ENCODE peak calls at places on chromosomes 4 and X, in ten cellular contexts. R is ovary, C is GM23338, M is A673, T is K562, V is HCT116, Z is heart left ventricle, J is stomach, B is brain microvascular endothelial cell, H is Panc1. G is an unnamed sample.

GRCh38 chr4:133592591-133592990 is 443.5 kb downstream of the PCDH10 start:
- DNase-seq in R (no peak), C (peak), M (no peak), T (no peak), V (no peak), Z (no peak), J (no peak), B (no peak), H (no peak), G (no peak)

GRCh38 chr4:71126719-71127118 is 133.3 kb downstream of the DCK start:
- DNase-seq in R (no peak), C (no peak), M (no peak), T (no peak), V (peak), Z (no peak), J (no peak), B (peak), H (no peak), G (no peak)

GRCh38 chr4:73573794-73574528 is 46.3 kb downstream of the RASSF6 start:
- DNase-seq in R (peak), C (peak), M (peak), T (peak), V (peak), Z (no peak), J (peak), B (peak), H (peak), G (peak)

GRCh38 chr4:148831945-148832344 is 389.7 kb upstream of the NR3C2 start:
- DNase-seq in R (no peak), C (no peak), M (peak), T (no peak), V (peak), Z (no peak), J (no peak), B (peak), H (no peak), G (no peak)

GRCh38 chrX:97238632-97239031 is 354.9 kb downstream of the RPA4 start:
- DNase-seq in R (no peak), C (peak), M (peak), T (no peak), V (peak), Z (no peak), J (no peak), B (peak), H (no peak), G (no peak)

GRCh38 chrX:155009994-155010472 is 12.5 kb downstream of the F8 start:
- DNase-seq in R (no peak), C (no peak), M (no peak), T (no peak), V (no peak), Z (no peak), J (no peak), B (no peak), H (no peak), G (no peak)

GRCh38 chr4:74471228-74471627 is 26.3 kb downstream of the AREG start:
- DNase-seq in R (no peak), C (no peak), M (no peak), T (no peak), V (no peak), Z (no peak), J (no peak), B (no peak), H (no peak), G (no peak)

GRCh38 chr4:20251061-20251795 is 477 bp upstream of the SLIT2 start:
- DNase-seq in R (no peak), C (no peak), M (no peak), T (no peak), V (no peak), Z (no peak), J (no peak), B (no peak), H (no peak), G (no peak)

GRCh38 chr4:94486372-94486801 is 34.6 kb downstream of the PDLIM5 start:
- DNase-seq in R (no peak), C (no peak), M (peak), T (no peak), V (no peak), Z (no peak), J (peak), B (no peak), H (no peak), G (no peak)

DNA sequence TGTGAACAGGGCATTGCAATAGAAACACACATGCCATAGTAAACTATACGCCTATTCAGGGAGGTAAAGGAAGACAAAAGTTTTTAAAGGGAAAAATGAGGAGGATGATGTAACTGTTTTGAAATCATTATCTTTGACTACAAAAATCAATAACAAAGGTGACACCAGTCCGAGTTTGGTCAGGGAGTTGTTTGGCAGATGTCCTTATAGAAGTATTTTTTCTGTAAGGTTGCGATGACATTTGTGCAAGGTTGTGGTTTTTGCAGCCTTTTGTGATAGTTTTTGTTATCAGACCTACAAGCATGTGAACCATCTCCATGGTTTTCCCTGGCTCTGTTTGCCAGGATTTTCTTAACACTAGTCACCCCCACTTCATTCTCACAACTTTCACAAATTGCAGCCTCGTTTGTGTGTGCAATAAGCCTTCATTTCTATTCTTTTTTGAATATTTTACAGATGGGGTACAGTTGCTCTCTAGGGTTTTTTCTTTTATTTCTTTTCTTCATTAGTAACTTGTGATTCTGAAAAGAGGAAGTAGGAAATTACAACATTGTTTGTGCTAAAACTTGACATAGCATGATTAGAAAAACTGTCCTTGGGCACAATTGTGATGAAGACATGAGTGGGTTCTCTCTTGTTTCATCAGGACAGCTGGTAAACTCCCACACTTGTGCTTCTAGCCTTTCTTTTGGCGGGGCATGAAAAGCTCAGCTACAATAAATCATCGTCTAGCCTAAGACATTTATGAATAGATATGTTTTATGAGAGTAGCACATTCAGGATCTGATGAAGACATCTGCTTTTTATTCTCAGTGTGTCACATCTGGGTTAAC is 60.2 kb upstream of the PNPLA4 start:
- DNase-seq in R (no peak), C (no peak), M (no peak), T (no peak), V (no peak), Z (no peak), J (no peak), B (peak), H (no peak), G (no peak)
- H3K27ac ChIP-seq in R (no peak), C (no peak), M (no peak), T (no peak), V (no peak), Z (no peak), J (no peak), B (peak), H (no peak), G (no peak)

GRCh38 chrX:129540725-129541184 is 696 bp downstream of the OCRL start:
- DNase-seq in R (no peak), C (peak), M (no peak), T (peak), V (no peak), Z (peak), J (peak), B (no peak), H (no peak), G (no peak)
- H3K4me3 ChIP-seq in R (peak), C (peak), M (peak), T (peak), V (peak), Z (peak), J (peak), B (peak), H (peak), G (peak)

GRCh38 chr4:9765091-9765490 is 16.3 kb upstream of the DRD5 start:
- DNase-seq in R (no peak), C (peak), M (peak), T (peak), V (peak), Z (no peak), J (peak), B (peak), H (peak), G (no peak)
- TF ChIP-seq CTCF in R (no peak), C (peak), M (peak), T (peak), V (peak), Z (peak), J (peak), B (peak), H (peak), G (no peak)

GRCh38 chr4:138558886-138559285 is 316.7 kb upstream of the SLC7A11 start:
- DNase-seq in R (no peak), C (no peak), M (peak), T (no peak), V (no peak), Z (no peak), J (no peak), B (no peak), H (no peak), G (no peak)
- H3K27ac ChIP-seq in R (no peak), C (no peak), M (peak), T (no peak), V (no peak), Z (no peak), J (no peak), B (no peak), H (no peak), G (no peak)

GRCh38 chrX:64395568-64395929 is 297 bp upstream of the MTMR8 start:
- DNase-seq in R (no peak), C (no peak), M (no peak), T (no peak), V (no peak), Z (no peak), J (no peak), B (no peak), H (no peak), G (no peak)
- H3K4me3 ChIP-seq in R (peak), C (peak), M (no peak), T (peak), V (peak), Z (peak), J (peak), B (peak), H (peak), G (peak)

GRCh38 chr4:99154658-99155342 is 10.7 kb upstream of the ADH4 start:
- DNase-seq in R (no peak), C (no peak), M (no peak), T (no peak), V (no peak), Z (no peak), J (no peak), B (no peak), H (no peak), G (no peak)

GRCh38 chr4:99156992-99157391 is 12.9 kb upstream of the ADH4 start:
- DNase-seq in R (no peak), C (no peak), M (no peak), T (no peak), V (no peak), Z (no peak), J (no peak), B (no peak), H (no peak), G (no peak)

GRCh38 chr4:99161700-99162099 is 17.6 kb upstream of the ADH4 start:
- DNase-seq in R (no peak), C (no peak), M (no peak), T (no peak), V (no peak), Z (no peak), J (no peak), B (no peak), H (no peak), G (no peak)

GRCh38 chr4:99157478-99157935 is 13.4 kb upstream of the ADH4 start:
- DNase-seq in R (no peak), C (no peak), M (no peak), T (no peak), V (no peak), Z (no peak), J (no peak), B (no peak), H (no peak), G (no peak)

GRCh38 chr4:99159699-99160098 is 15.6 kb upstream of the ADH4 start:
- DNase-seq in R (no peak), C (no peak), M (no peak), T (no peak), V (no peak), Z (no peak), J (no peak), B (no peak), H (no peak), G (no peak)
- TF ChIP-seq CTCF in R (no peak), C (peak), M (peak), T (no peak), V (peak), Z (no peak), J (no peak), B (no peak), H (peak), G (no peak)